ENCODE peak calls at places on chromosomes 6 and 20, in six cellular contexts. I is IMR-90, E is HTR-8/SVneo, P is ELR, A is kidney tubule cell, H is HT1080. F is an unnamed sample.

GRCh38 chr6:89330910-89331309 is 15.8 kb upstream of the GABRR2 start:
- DNase-seq in I (no peak), E (no peak), P (no peak), A (no peak), H (no peak), F (no peak)

GRCh38 chr20:38764563-38765355 is 16.5 kb downstream of the ACTR5 start:
- DNase-seq in I (peak; percentile 93), E (peak; percentile 73), P (peak; percentile 95), A (peak; percentile 96), H (peak; percentile 87), F (peak; percentile 93)

GRCh38 chr6:30964075-30964474 is 19.4 kb upstream of the MUC21 start:
- DNase-seq in I (no peak), E (no peak), P (no peak), A (no peak), H (peak; percentile 25), F (peak; percentile 50)

GRCh38 chr6:32668226-32668747 is 1.8 kb upstream of the HLA-DQB1 start:
- DNase-seq in I (peak; percentile 19), E (peak; percentile 39), P (peak; percentile 5), A (peak; percentile 90), H (no peak), F (peak; percentile 75)

GRCh38 chr6:54892831-54893230 is 46.3 kb downstream of the FAM83B start:
- DNase-seq in I (peak; percentile 96), E (no peak), P (peak; percentile 97), A (peak; percentile 98), H (peak; percentile 96), F (peak; percentile 69)

GRCh38 chr20:62246872-62247652 is 8.7 kb downstream of the OSBPL2 start:
- DNase-seq in I (no peak), E (no peak), P (no peak), A (no peak), H (no peak), F (no peak)

GRCh38 chr6:159933077-159933476 is 35.8 kb upstream of the IGF2R start:
- DNase-seq in I (peak; percentile 16), E (no peak), P (no peak), A (no peak), H (no peak), F (no peak)

GRCh38 chr6:157980288-157981131 is 1.2 kb upstream of the SYNJ2 start:
- DNase-seq in I (no peak), E (no peak), P (no peak), A (no peak), H (no peak), F (no peak)

GRCh38 chr20:58716476-58717277 is 24.1 kb downstream of the NPEPL1 start:
- DNase-seq in I (no peak), E (no peak), P (no peak), A (peak; percentile 25), H (no peak), F (no peak)

GRCh38 chr6:147150303-147150702 is 53.9 kb upstream of the STXBP5 start:
- DNase-seq in I (no peak), E (no peak), P (no peak), A (no peak), H (no peak), F (no peak)

GRCh38 chr20:33733654-33734576 is 2.1 kb downstream of the ZNF341 start:
- DNase-seq in I (peak; percentile 64), E (peak; percentile 60), P (peak; percentile 79), A (peak; percentile 90), H (no peak), F (peak; percentile 81)

GRCh38 chr6:132937466-132937906 is 123.1 kb downstream of the RPS12 start:
- DNase-seq in I (peak; percentile 44), E (peak; percentile 34), P (peak; percentile 62), A (peak; percentile 68), H (peak; percentile 44), F (peak; percentile 61)

GRCh38 chr6:33172307-33173227 is 19.7 kb downstream of the COL11A2 start:
- DNase-seq in I (peak; percentile 49), E (peak; percentile 78), P (peak; percentile 68), A (peak; percentile 40), H (no peak), F (peak; percentile 65)

GRCh38 chr6:22838346-22838745 is 269.0 kb downstream of the HDGFL1 start:
- DNase-seq in I (peak; percentile 10), E (no peak), P (peak; percentile 10), A (no peak), H (no peak), F (peak; percentile 38)

GRCh38 chr6:130518588-130518987 is 152.8 kb downstream of the TMEM200A start:
- DNase-seq in I (no peak), E (no peak), P (no peak), A (no peak), H (no peak), F (peak; percentile 57)

GRCh38 chr20:33702861-33703260 is 16.7 kb upstream of the E2F1 start:
- DNase-seq in I (no peak), E (no peak), P (no peak), A (no peak), H (no peak), F (no peak)

GRCh38 chr6:40344566-40345185 is 242.5 kb downstream of the LRFN2 start:
- DNase-seq in I (no peak), E (no peak), P (no peak), A (no peak), H (no peak), F (no peak)

GRCh38 chr6:144725731-144726522 is 440.8 kb downstream of the UTRN start:
- DNase-seq in I (no peak), E (peak; percentile 10), P (peak; percentile 31), A (peak; percentile 73), H (no peak), F (peak; percentile 88)

GRCh38 chr6:52675372-52675771 is 4.5 kb downstream of the TMEM14A start:
- DNase-seq in I (no peak), E (no peak), P (no peak), A (no peak), H (no peak), F (no peak)

GRCh38 chr20:17511401-17511800 is 19.8 kb downstream of the BFSP1 start:
- DNase-seq in I (no peak), E (no peak), P (no peak), A (no peak), H (no peak), F (no peak)

GRCh38 chr6:109867009-109867969 is 110.8 kb upstream of the GPR6 start:
- DNase-seq in I (peak; percentile 6), E (no peak), P (peak; percentile 12), A (no peak), H (no peak), F (peak; percentile 7)

GRCh38 chr6:34235605-34236422 is 859 bp upstream of the HMGA1 start:
- DNase-seq in I (peak; percentile 92), E (peak; percentile 84), P (peak; percentile 98), A (peak; percentile 96), H (peak; percentile 93), F (no peak)

GRCh38 chr6:133312006-133312405 is 70.8 kb downstream of the EYA4 start:
- DNase-seq in I (no peak), E (no peak), P (no peak), A (no peak), H (no peak), F (no peak)

GRCh38 chr6:34236423-34237315 is at the start of gene HMGA1:
- DNase-seq in I (peak; percentile 86), E (peak; percentile 81), P (peak; percentile 96), A (peak; percentile 95), H (peak; percentile 88), F (peak; percentile 90)

GRCh38 chr20:32535953-32536823 is 48.9 kb downstream of the NOL4L start:
- DNase-seq in I (peak; percentile 6), E (peak; percentile 73), P (peak; percentile 52), A (peak; percentile 21), H (no peak), F (peak; percentile 46)

GRCh38 chr6:27161946-27162603 is 85.4 kb upstream of the PRSS16 start:
- DNase-seq in I (peak; percentile 81), E (no peak), P (peak; percentile 87), A (peak; percentile 74), H (peak; percentile 79), F (peak; percentile 57)

GRCh38 chr6:105892577-105893262 is 193.4 kb upstream of the PRDM1 start:
- DNase-seq in I (no peak), E (no peak), P (no peak), A (no peak), H (peak; percentile 34), F (peak; percentile 59)

GRCh38 chr6:24391208-24391607 is 11.5 kb upstream of the MRS2 start:
- DNase-seq in I (no peak), E (no peak), P (no peak), A (no peak), H (no peak), F (no peak)

GRCh38 chr6:14390805-14391204 is 273.2 kb downstream of the CD83 start:
- DNase-seq in I (no peak), E (no peak), P (no peak), A (no peak), H (no peak), F (no peak)

GRCh38 chr20:25072226-25072811 is 9.6 kb downstream of the VSX1 start:
- DNase-seq in I (no peak), E (no peak), P (peak; percentile 49), A (peak; percentile 39), H (no peak), F (peak; percentile 35)

GRCh38 chr6:71197770-71198169 is 90.8 kb upstream of the OGFRL1 start:
- DNase-seq in I (peak; percentile 81), E (peak; percentile 32), P (peak; percentile 53), A (peak; percentile 5), H (no peak), F (peak; percentile 77)

F was measured in M059J.